ENCODE peak calls at places on chromosomes 4 and X, in five cellular contexts. A is lower leg skin, R is upper lobe of right lung, E is cardiac fibroblast, C is lung. O is an unnamed sample.

GRCh38 chrX:110989869-110990268 is 106.1 kb upstream of the PAK3 start:
- DNase-seq in A (no peak), R (no peak), E (no peak), C (no peak), O (no peak)

GRCh38 chr4:84856468-84856867 is 110.0 kb downstream of the WDFY3 start:
- DNase-seq in A (no peak), R (no peak), E (no peak), C (no peak), O (no peak)

GRCh38 chrX:1609311-1609710 is 5.5 kb upstream of the ASMT start:
- DNase-seq in A (no peak), R (no peak), E (no peak), C (no peak), O (no peak)

GRCh38 chr4:167713756-167714155 is 378.6 kb upstream of the ANXA10 start:
- DNase-seq in A (no peak), R (no peak), E (no peak), C (no peak), O (no peak)

GRCh38 chr4:8579526-8580320 is 469 bp upstream of the GPR78 start:
- DNase-seq in A (no peak), R (peak), E (no peak), C (no peak), O (no peak)

GRCh38 chr4:145736241-145736831 is 56.4 kb downstream of the C4orf51 start:
- DNase-seq in A (no peak), R (peak), E (peak), C (peak), O (no peak)

GRCh38 chr4:69735119-69735518 is 25.3 kb downstream of the SULT1B1 start:
- DNase-seq in A (no peak), R (no peak), E (no peak), C (no peak), O (no peak)

GRCh38 chr4:26330186-26330787 is 9.5 kb downstream of the RBPJ start:
- DNase-seq in A (no peak), R (no peak), E (peak), C (no peak), O (peak)

GRCh38 chrX:11472381-11472780 is 179.2 kb downstream of the AMELX start:
- DNase-seq in A (no peak), R (no peak), E (no peak), C (no peak), O (no peak)

GRCh38 chr4:123524958-123525628 is 128.5 kb downstream of the SPRY1 start:
- DNase-seq in A (no peak), R (no peak), E (no peak), C (no peak), O (no peak)

GRCh38 chr4:143559757-143560147 is 46.2 kb downstream of the SMARCA5 start:
- DNase-seq in A (no peak), R (no peak), E (no peak), C (no peak), O (peak)

GRCh38 chr4:182023469-182023868 is 219.7 kb upstream of the TENM3 start:
- DNase-seq in A (no peak), R (no peak), E (no peak), C (no peak), O (no peak)

GRCh38 chrX:39907964-39908616 is 189.7 kb downstream of the BCOR start:
- DNase-seq in A (no peak), R (peak), E (peak), C (peak), O (peak)

GRCh38 chr4:81632581-81633247 is 161.0 kb upstream of the RASGEF1B start:
- DNase-seq in A (no peak), R (no peak), E (no peak), C (no peak), O (no peak)

GRCh38 chrX:67094061-67094460 is 449.8 kb upstream of the AR start:
- DNase-seq in A (no peak), R (no peak), E (no peak), C (no peak), O (no peak)

GRCh38 chr4:18464160-18464559 is 442.6 kb upstream of the LCORL start:
- DNase-seq in A (no peak), R (no peak), E (no peak), C (no peak), O (no peak)

GRCh38 chr4:82284475-82284857 is 89.3 kb downstream of the HNRNPD start:
- DNase-seq in A (no peak), R (no peak), E (peak), C (no peak), O (no peak)

GRCh38 chr4:5874811-5875465 is 17.9 kb downstream of the CRMP1 start:
- DNase-seq in A (no peak), R (no peak), E (peak), C (no peak), O (no peak)

GRCh38 chr4:189001283-189001970 is 862.2 kb downstream of the TRIML1 start:
- DNase-seq in A (no peak), R (no peak), E (no peak), C (no peak), O (no peak)

GRCh38 chr4:147351083-147351787 is 129.7 kb upstream of the EDNRA start:
- DNase-seq in A (no peak), R (no peak), E (no peak), C (no peak), O (no peak)

GRCh38 chr4:155085843-155086530 is 122.4 kb upstream of the NPY2R start:
- DNase-seq in A (no peak), R (no peak), E (peak), C (no peak), O (no peak)

GRCh38 chrX:153889123-153889522 is 3.1 kb upstream of the L1CAM start:
- DNase-seq in A (no peak), R (no peak), E (no peak), C (no peak), O (no peak)

GRCh38 chr4:78312989-78313753 is 238.4 kb upstream of the ANXA3 start:
- DNase-seq in A (no peak), R (no peak), E (peak), C (no peak), O (no peak)

GRCh38 chrX:48899078-48899410 is 1.3 kb downstream of the PQBP1 start:
- DNase-seq in A (no peak), R (no peak), E (no peak), C (no peak), O (no peak)

GRCh38 chr4:71415491-71415890 is 76.7 kb downstream of the SLC4A4 start:
- DNase-seq in A (no peak), R (no peak), E (no peak), C (no peak), O (no peak)

GRCh38 chrX:39895228-39896110 is 202.3 kb downstream of the BCOR start:
- DNase-seq in A (no peak), R (no peak), E (no peak), C (no peak), O (no peak)

GRCh38 chrX:106919932-106920452 is at the start of gene CLDN2:
- DNase-seq in A (no peak), R (no peak), E (no peak), C (no peak), O (no peak)

GRCh38 chrX:45324941-45325340 is 124.3 kb upstream of the DIPK2B start:
- DNase-seq in A (no peak), R (no peak), E (peak), C (no peak), O (no peak)

GRCh38 chr4:41531561-41532245 is 6.3 kb upstream of the LIMCH1 start:
- DNase-seq in A (no peak), R (no peak), E (no peak), C (no peak), O (no peak)

GRCh38 chr4:140790765-140791164 is 34.6 kb upstream of the TBC1D9 start:
- DNase-seq in A (no peak), R (peak), E (peak), C (no peak), O (peak)

GRCh38 chr4:141636771-141637460 is 533 bp downstream of the IL15 start:
- DNase-seq in A (no peak), R (peak), E (peak), C (no peak), O (peak)

GRCh38 chrX:72269671-72270251 is 7.3 kb downstream of the RPS4X start:
- DNase-seq in A (no peak), R (no peak), E (peak), C (no peak), O (no peak)

GRCh38 chr4:181933471-181933870 is 309.7 kb upstream of the TENM3 start:
- DNase-seq in A (no peak), R (no peak), E (no peak), C (no peak), O (no peak)

GRCh38 chr4:26594778-26595177 is 10.9 kb downstream of the TBC1D19 start:
- DNase-seq in A (no peak), R (no peak), E (no peak), C (no peak), O (peak)

GRCh38 chrX:102765794-102766193 is 45.3 kb downstream of the GPRASP3 start:
- DNase-seq in A (peak), R (no peak), E (peak), C (no peak), O (no peak)

GRCh38 chrX:1239681-1240142 is 27.3 kb upstream of the CRLF2 start:
- DNase-seq in A (peak), R (peak), E (no peak), C (peak), O (peak)

GRCh38 chrX:78747471-78747870 is at the start of gene LPAR4:
- DNase-seq in A (no peak), R (no peak), E (peak), C (no peak), O (no peak)

GRCh38 chrX:130878350-130879341 is 24.4 kb downstream of the ENOX2 start:
- DNase-seq in A (no peak), R (no peak), E (peak), C (peak), O (no peak)

DNA sequence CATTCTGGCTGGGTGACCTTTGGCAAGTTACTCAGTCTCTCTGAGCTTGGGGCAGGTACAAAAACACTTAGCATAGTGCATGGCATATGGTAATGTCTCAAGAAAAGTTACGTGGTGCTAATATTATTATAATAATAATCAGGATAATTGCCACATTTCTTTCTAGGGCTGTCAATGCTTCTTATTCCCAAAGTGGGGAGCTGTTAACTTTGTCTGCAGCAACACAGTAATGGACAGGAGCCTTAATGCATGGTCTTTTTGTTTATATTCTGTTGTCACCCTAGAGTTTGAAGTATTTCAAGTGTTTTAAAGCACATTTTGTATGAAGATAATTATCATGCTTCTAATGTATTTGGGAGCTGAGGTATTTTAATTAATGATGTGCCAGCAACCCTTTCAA is 121.8 kb downstream of the FHIP1A start:
- DNase-seq in A (no peak), R (no peak), E (peak), C (no peak), O (no peak)
- TF ChIP-seq CTCF in A (no peak), R (peak), E (peak), C (no peak), O (no peak)

GRCh38 chr4:1192493-1193205 is 20.3 kb upstream of the SPON2 start:
- DNase-seq in A (peak), R (peak), E (no peak), C (no peak), O (peak)
- H3K4me3 ChIP-seq in A (no peak), R (no peak), E (peak), C (no peak), O (no peak)

GRCh38 chr4:139304920-139305319 is 2.6 kb upstream of the NDUFC1 start:
- DNase-seq in A (no peak), R (no peak), E (no peak), C (no peak), O (no peak)

GRCh38 chr4:139301821-139302611 is at the start of gene NDUFC1:
- DNase-seq in A (peak), R (peak), E (peak), C (peak), O (peak)

GRCh38 chr4:139299536-139299935 is 1.8 kb upstream of the NAA15 start:
- DNase-seq in A (no peak), R (no peak), E (no peak), C (no peak), O (no peak)

GRCh38 chr4:139300431-139301142 is 718 bp upstream of the NAA15 start:
- DNase-seq in A (no peak), R (no peak), E (peak), C (no peak), O (peak)

DNA sequence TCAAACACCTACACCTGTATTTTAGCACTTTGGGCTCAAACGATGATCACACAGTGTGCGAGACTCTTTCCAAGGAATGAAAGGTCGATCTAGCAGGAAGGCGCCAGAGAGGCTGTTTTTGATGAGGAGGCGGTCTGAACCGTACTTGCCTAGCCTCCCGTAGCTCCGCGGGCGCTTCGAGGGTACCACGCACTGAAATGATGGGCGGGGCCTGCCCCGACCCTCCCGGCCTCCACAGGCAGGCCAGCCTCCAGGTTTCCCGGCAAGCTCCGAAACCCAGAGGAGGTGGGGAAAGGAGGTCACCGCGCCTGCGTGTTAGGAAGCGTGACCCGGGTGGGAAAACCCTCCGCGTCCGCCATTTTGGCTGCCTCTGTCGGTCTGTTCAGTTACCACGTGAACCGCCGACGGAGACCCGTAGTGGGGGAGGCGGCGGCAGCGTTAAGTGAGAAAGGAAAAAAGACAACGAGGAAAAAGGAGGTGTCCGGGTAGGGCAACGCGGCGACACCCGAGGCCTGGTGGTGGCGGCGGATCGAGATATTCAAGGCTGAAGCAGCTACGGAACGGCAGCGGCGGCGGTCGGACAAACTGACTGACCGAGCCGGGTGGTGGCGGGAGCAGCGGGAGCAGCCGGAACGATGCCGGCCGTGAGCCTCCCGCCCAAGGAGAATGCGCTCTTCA is at the start of gene NAA15:
- DNase-seq in A (peak), R (peak), E (peak), C (peak), O (peak)
- TF ChIP-seq CTCF in A (no peak), R (no peak), E (no peak), C (no peak), O (no peak)

DNA sequence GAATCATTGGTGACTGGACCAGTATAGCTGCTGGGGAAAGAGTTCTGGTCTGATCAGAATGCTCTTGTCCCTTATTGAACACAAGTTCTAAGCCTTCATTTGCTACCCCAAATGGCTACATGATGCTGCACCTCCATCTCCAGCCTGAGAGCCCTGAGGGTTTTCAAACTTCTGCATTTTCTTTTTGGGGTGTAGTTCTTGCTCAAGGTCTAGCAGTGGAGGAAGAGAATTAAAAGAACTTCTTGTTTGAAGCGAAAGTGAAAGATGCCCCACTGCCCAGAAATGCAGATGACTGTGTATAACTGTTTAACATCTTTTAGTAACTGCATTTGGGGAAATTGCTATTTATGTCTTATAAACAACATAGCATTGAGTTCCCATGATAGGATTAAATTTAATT is 38.5 kb downstream of the LAMTOR3 start:
- DNase-seq in A (no peak), R (no peak), E (no peak), C (no peak), O (peak)
- H3K4me3 ChIP-seq in A (no peak), R (no peak), E (no peak), C (no peak), O (no peak)

GRCh38 chrX:77404318-77404878 is 42.8 kb upstream of the FGF16 start:
- DNase-seq in A (no peak), R (no peak), E (no peak), C (no peak), O (no peak)
- TF ChIP-seq CTCF in A (no peak), R (no peak), E (no peak), C (no peak), O (no peak)

DNA sequence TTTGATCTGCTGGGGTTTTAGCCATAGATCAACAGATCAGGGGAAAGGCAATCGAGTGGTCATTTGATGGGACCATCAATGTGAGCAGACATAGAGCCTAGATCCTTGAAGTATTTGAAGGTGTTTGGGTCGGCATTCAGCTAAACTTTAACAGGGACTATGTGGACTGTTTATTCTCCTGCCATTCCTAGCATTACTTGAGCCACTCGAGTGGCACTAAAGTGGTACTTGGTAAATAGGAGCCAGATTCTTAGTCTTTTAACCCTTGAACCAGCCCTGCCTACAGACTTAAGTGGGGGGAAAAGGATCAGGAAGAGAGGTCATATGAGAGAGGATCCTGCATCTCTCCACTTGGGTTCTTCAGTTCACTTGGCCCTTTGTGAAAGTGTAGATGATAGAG is 3.8 kb downstream of the MSN start:
- DNase-seq in A (no peak), R (no peak), E (no peak), C (peak), O (no peak)
- H3K4me3 ChIP-seq in A (no peak), R (peak), E (no peak), C (peak), O (peak)

GRCh38 chr4:183444953-183445543 is 612 bp downstream of the CDKN2AIP start:
- DNase-seq in A (peak), R (peak), E (peak), C (peak), O (no peak)
- TF ChIP-seq CTCF in A (no peak), R (no peak), E (no peak), C (no peak), O (no peak)

GRCh38 chr4:3644849-3645627 is 112.8 kb upstream of the LRPAP1 start:
- DNase-seq in A (peak), R (no peak), E (peak), C (no peak), O (no peak)
- H3K4me3 ChIP-seq in A (no peak), R (no peak), E (no peak), C (no peak), O (no peak)

O was measured in GM12865.